ENCODE peak calls at places on chromosomes 7 and 10, in four cellular contexts. P is HCT116, H is HepG2, V is SK-N-SH. I is an unnamed sample.

GRCh38 chr7:151058766-151059361 is 525 bp upstream of the SLC4A2 start:
- DNase-seq in V (no peak), H (no peak), P (no peak), I (no peak)

GRCh38 chr7:147547252-147547897 is 1043.2 kb upstream of the C7orf33 start:
- DNase-seq in P (no peak), V (peak), H (peak), I (no peak)

GRCh38 chr7:176786-177185 is 15.6 kb upstream of the FAM20C start:
- DNase-seq in H (no peak), V (no peak), P (no peak), I (no peak)

GRCh38 chr7:71633571-71634008 is 501.6 kb downstream of the GALNT17 start:
- DNase-seq in P (no peak), V (no peak), H (peak), I (no peak)

GRCh38 chr7:130278892-130279690 is 12.4 kb downstream of the CPA2 start:
- DNase-seq in P (no peak), H (no peak), V (no peak), I (no peak)

GRCh38 chr10:110794808-110795207 is 76.9 kb upstream of the PDCD4 start:
- DNase-seq in H (no peak), V (no peak), P (no peak), I (no peak)

GRCh38 chr10:76282122-76283030 is 851.0 kb downstream of the LRMDA start:
- DNase-seq in H (no peak), V (peak), P (no peak), I (no peak)

GRCh38 chr7:147607151-147607800 is 983.3 kb upstream of the C7orf33 start:
- DNase-seq in H (no peak), P (no peak), V (no peak), I (peak)

GRCh38 chr10:484925-485661 is 204.4 kb downstream of the DIP2C start:
- DNase-seq in H (no peak), V (no peak), P (no peak), I (no peak)

DNA sequence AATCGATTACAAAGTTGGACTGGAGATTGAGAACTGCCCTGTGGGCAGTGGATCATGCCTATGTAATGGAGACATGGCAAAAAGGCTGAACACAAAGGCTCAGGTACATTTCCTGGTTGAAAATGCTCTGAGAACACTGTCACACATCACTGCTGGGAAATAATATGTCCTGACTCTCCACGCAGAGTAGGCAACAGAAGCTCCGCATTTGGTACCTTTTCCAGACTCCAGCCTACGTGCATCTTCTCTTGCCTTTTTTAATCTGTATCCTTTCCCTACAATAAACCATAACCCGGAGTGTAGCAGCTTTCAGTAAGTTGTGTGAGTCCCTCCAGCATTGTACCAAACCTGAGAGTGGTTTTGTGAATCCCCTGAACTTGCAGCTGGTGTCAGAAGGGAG is 134.7 kb downstream of the SORBS1 start:
- DNase-seq in H (no peak), V (no peak), P (no peak), I (no peak)
- TF ChIP-seq POLR2AphosphoS5 in H (no peak), V (no peak), P (no peak), I (no peak)

DNA sequence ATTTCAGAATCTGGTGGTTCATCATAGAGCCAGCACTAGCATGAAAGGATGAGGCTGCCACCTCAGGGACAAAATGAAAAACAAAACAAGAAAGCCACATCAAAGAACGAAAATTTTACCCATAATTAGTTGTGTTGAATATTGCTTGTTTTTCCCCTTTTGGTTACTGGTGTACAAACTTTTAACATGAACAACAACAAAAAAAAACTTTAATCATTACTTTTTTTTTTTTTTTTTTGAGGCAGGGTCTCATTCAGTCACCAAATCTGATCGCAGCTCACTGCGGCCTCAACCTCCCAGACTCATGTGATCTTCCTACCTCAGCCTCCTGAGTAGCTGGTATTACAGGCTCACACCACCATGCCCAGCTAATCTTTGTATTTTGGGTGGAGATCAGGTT is 39.7 kb upstream of the NFE2L3 start:
- DNase-seq in V (no peak), P (no peak), H (no peak), I (no peak)
- TF ChIP-seq YY1 in V (no peak), P (no peak), H (no peak), I (no peak)

GRCh38 chr7:105013818-105014724 is at the start of gene KMT2E:
- DNase-seq in H (peak), P (peak), V (peak), I (peak)
- TF ChIP-seq POLR2AphosphoS5 in H (peak), P (peak), V (no peak), I (peak)

GRCh38 chr7:133829336-133829897 is 297.7 kb upstream of the LRGUK start:
- DNase-seq in P (no peak), H (no peak), V (no peak), I (no peak)
- TF ChIP-seq YY1 in P (no peak), H (no peak), V (peak), I (peak)

DNA sequence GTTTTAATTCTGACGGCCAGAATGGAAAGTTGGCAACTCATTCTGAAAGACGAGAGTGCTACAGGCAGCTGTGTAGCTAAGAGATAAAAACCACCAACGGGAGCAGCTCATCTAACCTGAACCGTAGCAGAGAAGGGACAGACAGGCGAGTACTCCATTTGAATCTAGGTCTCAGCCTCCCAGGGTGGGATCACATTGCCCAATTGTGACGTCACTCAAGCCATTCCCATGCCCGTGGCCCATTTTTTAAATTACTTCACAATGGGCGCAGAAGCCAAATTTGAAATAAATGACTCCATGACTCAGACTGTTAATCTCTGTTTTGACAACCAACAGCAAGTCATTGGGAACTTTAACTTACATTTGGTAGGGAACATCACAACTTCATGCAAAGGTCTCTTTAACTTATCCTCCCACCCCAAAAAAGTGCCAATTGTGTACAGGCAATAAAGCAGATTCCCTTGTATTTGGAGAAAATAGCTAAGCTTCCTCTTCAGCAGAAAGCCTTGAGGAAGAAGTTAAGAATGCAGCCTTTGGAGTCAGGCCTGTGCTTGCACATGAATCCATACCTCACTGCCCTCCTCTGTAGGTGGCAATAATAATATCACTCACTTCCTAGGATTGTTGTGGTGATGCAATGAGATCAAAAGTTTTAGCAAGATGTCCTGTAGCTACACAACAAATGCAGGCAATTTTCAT is 93.2 kb upstream of the KIF5B start:
- DNase-seq in P (peak), V (no peak), H (no peak), I (no peak)
- TF ChIP-seq POLR2AphosphoS5 in P (no peak), V (no peak), H (no peak), I (no peak)

DNA sequence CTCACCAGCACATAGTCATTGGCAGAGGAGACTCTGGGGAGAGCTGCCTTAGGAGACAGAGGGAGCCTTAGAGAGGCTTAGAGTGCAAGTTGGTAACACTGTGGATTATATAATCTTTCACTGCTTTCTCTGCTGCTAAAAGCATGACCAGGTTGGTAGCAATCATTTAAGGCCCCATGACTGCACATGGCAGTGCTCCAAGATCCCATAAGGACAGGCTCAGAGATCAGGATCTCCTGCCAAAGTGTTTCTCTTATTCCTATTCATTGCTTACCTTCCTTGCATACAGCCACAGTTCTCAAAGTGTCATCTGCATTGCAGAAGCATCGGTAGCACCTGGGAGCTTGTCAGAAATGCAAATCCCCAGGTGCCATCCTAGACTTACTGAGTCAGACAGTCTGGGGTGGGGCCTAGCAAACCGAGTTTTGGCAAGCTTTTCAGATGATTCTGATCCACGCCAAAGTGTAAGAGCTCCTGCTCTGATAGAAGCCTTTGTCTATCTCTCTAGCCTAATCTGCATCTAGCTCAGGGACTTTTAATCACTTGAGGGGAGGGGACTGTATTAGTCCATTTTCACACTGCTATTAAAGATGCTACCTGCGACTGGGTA is 489.0 kb upstream of the AUTS2 start:
- DNase-seq in P (no peak), V (no peak), H (no peak), I (no peak)
- TF ChIP-seq YY1 in P (no peak), V (no peak), H (no peak), I (no peak)

GRCh38 chr10:62492012-62492869 is 118.1 kb downstream of the ZNF365 start:
- DNase-seq in P (peak), V (no peak), H (peak), I (peak)
- TF ChIP-seq POLR2AphosphoS5 in P (no peak), V (no peak), H (no peak), I (no peak)

I was measured in K562.